ENCODE peak calls at places on chromosomes 13 and 19, in four cellular contexts. A is transverse colon, U is stomach, M is tibial nerve. E is an unnamed sample.

GRCh38 chr19:2478324-2478755 is 2.4 kb downstream of the GADD45B start:
- DNase-seq in A (peak), U (peak), M (peak), E (peak)

GRCh38 chr19:47633516-47633915 is 24.6 kb downstream of the BICRA start:
- DNase-seq in A (no peak), U (no peak), M (no peak), E (no peak)

GRCh38 chr19:33203529-33203928 is 9.4 kb downstream of the LRP3 start:
- DNase-seq in A (no peak), U (no peak), M (no peak), E (no peak)

GRCh38 chr13:50598338-50598737 is 245.2 kb downstream of the DLEU7 start:
- DNase-seq in A (no peak), U (no peak), M (no peak), E (no peak)

GRCh38 chr13:72180253-72180952 is 313.4 kb upstream of the DACH1 start:
- DNase-seq in A (no peak), U (no peak), M (no peak), E (no peak)

GRCh38 chr13:48258002-48258401 is 25.0 kb downstream of the ITM2B start:
- DNase-seq in A (no peak), U (no peak), M (no peak), E (no peak)

GRCh38 chr19:16116067-16116466 is 4.4 kb downstream of the RAB8A start:
- DNase-seq in A (no peak), U (no peak), M (no peak), E (no peak)

GRCh38 chr19:38251564-38252051 is 4.6 kb downstream of the PPP1R14A start:
- DNase-seq in A (no peak), U (no peak), M (no peak), E (peak)

GRCh38 chr19:32458500-32459123 is 53.0 kb downstream of the DPY19L3 start:
- DNase-seq in A (no peak), U (no peak), M (no peak), E (no peak)

GRCh38 chr13:37313383-37313782 is 207.9 kb upstream of the CSNK1A1L start:
- DNase-seq in A (no peak), U (no peak), M (no peak), E (no peak)

GRCh38 chr13:25982908-25983307 is 68.9 kb downstream of the SHISA2 start:
- DNase-seq in A (no peak), U (no peak), M (no peak), E (no peak)

GRCh38 chr19:49347191-49347590 is 12.0 kb downstream of the CD37 start:
- DNase-seq in A (no peak), U (no peak), M (no peak), E (no peak)

GRCh38 chr13:98108330-98108729 is 34.6 kb upstream of the FARP1 start:
- DNase-seq in A (no peak), U (no peak), M (no peak), E (no peak)

GRCh38 chr13:44015808-44016207 is 136.1 kb downstream of the LACC1 start:
- DNase-seq in A (no peak), U (no peak), M (no peak), E (no peak)

GRCh38 chr13:60348097-60348496 is 48.9 kb upstream of the TDRD3 start:
- DNase-seq in A (no peak), U (peak), M (no peak), E (no peak)

GRCh38 chr19:58054792-58055482 is 4.1 kb upstream of the ZNF135 start:
- DNase-seq in A (peak), U (no peak), M (no peak), E (peak)

GRCh38 chr13:22487932-22488331 is 692.8 kb upstream of the SGCG start:
- DNase-seq in A (no peak), U (no peak), M (no peak), E (no peak)

GRCh38 chr19:5086725-5087439 is 118.0 kb downstream of the KDM4B start:
- DNase-seq in A (no peak), U (no peak), M (no peak), E (no peak)

GRCh38 chr13:53260594-53260993 is 232.0 kb downstream of the OLFM4 start:
- DNase-seq in A (no peak), U (no peak), M (no peak), E (no peak)

GRCh38 chr19:30755581-30755980 is 383.4 kb downstream of the ZNF536 start:
- DNase-seq in A (no peak), U (no peak), M (no peak), E (no peak)

DNA sequence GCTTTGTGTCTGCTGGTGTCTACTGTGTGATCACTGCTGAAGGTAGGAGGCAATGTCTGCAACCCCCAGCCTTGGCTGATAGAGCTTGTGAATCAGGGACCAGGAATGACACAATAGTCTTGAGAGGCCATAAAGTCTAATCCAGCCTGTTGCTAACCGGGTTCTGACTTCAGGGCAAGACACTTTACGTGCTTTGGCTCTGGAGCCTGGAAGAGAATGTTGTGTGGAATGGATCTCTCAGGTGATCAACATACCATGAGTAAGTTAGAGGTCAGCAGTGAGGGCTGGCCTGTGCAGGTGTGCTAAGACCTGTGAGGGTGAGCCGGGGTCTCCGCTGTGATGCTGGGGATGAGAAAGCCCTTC is 5.6 kb downstream of the COL4A2 start:
- DNase-seq in A (no peak), U (no peak), M (no peak), E (peak)
- TF ChIP-seq CTCF in A (no peak), U (no peak), M (no peak), E (no peak)

DNA sequence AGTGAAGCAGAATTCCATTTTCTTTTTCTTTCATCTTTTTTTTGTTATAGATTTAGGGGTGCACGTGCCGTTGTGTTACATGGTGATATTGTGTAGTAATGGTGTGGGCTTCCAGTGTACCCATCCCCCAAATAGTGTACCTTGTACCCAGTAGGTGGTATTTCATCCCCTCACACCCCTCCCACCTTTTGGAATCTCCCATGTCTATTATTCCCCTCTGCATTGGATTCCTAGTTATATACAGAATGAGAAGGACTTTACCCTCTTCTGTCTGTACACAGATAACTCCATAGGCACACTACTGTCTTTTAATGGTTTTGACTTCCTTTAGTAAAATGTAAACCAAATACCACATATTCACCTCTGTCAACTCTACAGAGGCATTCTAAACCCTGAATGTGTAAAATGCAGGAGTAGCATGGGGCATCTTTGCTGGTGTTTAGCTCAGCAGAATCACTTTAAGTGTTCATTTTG is 28.0 kb downstream of the FRY start:
- DNase-seq in A (no peak), U (no peak), M (no peak), E (no peak)
- TF ChIP-seq EP300 in A (no peak), U (no peak), M (no peak), E (no peak)

GRCh38 chr13:95113601-95114000 is 187.7 kb downstream of the ABCC4 start:
- DNase-seq in A (no peak), U (no peak), M (no peak), E (no peak)

GRCh38 chr13:95120650-95121049 is 180.6 kb downstream of the ABCC4 start:
- DNase-seq in A (no peak), U (no peak), M (no peak), E (no peak)

GRCh38 chr13:95118541-95119324 is 182.5 kb downstream of the ABCC4 start:
- DNase-seq in A (no peak), U (no peak), M (no peak), E (no peak)

GRCh38 chr13:95115525-95115924 is 185.7 kb downstream of the ABCC4 start:
- DNase-seq in A (peak), U (peak), M (no peak), E (no peak)

GRCh38 chr13:95117092-95117491 is 184.2 kb downstream of the ABCC4 start:
- DNase-seq in A (no peak), U (no peak), M (no peak), E (no peak)
- H3K27ac ChIP-seq in A (no peak), U (peak), M (no peak), E (no peak)

DNA sequence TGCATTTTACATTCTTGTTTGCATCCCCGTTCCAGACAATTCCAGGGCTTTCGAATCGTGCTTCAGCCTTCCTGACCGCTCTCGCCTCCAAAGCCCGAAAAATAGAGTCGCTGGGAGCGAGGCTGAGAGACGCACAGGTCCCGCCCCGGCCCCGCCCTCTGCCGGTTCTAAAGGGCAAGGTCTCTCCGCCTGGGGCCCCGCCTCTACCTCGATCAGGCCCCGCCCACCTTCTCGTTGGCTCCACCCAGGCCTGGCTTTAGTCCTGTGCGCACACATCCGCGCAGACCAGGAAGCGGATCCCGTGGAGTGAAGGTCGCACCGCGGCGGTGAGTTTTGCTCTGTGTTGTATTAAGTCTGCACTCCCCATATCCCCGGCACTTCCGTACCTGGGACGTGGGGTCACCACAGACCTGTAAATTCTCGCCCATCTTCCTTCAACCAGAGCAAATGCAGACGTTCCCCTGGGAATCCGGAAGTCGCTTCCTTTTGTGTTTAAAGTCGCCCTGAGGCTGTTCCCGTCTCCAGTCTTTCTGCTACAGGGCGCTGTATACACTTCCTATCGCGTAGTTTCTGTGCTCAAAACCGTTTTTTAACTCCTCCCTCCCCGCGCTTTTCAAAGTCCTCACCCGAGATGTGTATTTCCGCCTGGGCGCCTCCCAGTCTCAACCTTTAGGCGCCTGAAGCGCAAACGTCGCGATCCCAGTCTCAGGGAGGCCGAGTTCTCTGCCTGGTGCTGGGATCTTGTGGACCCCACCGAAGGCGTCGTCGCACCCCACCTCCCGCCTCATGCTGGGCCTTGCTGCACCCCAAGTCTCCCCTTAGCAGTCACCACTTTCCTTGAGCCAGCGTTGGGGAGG is at the start of gene ZNF701:
- DNase-seq in A (peak), U (peak), M (peak), E (peak)
- TF ChIP-seq CTCF in A (peak), U (peak), M (peak), E (peak)

GRCh38 chr13:87120476-87120875 is 550.7 kb upstream of the SLITRK5 start:
- DNase-seq in A (no peak), U (no peak), M (no peak), E (no peak)

GRCh38 chr13:87128006-87128405 is 543.2 kb upstream of the SLITRK5 start:
- DNase-seq in A (no peak), U (no peak), M (no peak), E (no peak)

GRCh38 chr13:87124785-87125074 is 546.4 kb upstream of the SLITRK5 start:
- DNase-seq in A (no peak), U (no peak), M (no peak), E (no peak)

GRCh38 chr13:87122551-87122950 is 548.6 kb upstream of the SLITRK5 start:
- DNase-seq in A (no peak), U (no peak), M (no peak), E (no peak)

GRCh38 chr13:87123987-87124784 is 547.0 kb upstream of the SLITRK5 start:
- DNase-seq in A (no peak), U (no peak), M (no peak), E (no peak)
- TF ChIP-seq EP300 in A (no peak), U (no peak), M (no peak), E (no peak)

GRCh38 chr13:41370736-41371135 is 59.7 kb downstream of the NAA16 start:
- DNase-seq in A (no peak), U (no peak), M (no peak), E (no peak)

GRCh38 chr13:41361501-41361900 is 50.4 kb downstream of the NAA16 start:
- DNase-seq in A (no peak), U (no peak), M (no peak), E (no peak)

GRCh38 chr13:41364043-41364442 is 53.0 kb downstream of the NAA16 start:
- DNase-seq in A (no peak), U (no peak), M (no peak), E (no peak)

DNA sequence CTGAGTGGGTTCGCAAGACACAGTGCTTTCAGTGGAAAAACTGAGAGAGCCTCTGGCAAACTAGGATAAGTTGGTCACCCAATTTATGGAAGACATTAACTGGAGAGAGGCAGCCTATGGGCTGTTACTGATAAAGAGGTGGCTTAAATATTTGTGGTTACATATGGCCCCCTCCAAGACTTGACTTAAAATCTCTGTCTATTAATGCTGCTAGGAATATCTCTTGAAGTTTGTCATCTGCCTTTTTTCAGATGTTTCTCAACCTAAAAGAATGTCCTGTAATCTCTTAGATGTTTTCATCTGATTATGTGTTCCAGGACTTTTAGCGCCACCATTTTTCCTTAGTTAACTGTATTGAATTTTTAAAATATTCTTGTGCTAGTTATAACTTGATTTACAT is 54.6 kb downstream of the NAA16 start:
- DNase-seq in A (no peak), U (no peak), M (no peak), E (no peak)
- H3K27ac ChIP-seq in A (no peak), U (no peak), M (no peak), E (no peak)